ENCODE peak calls at places on chromosomes 3 and 15, in four cellular contexts. F is K562, Z is GM12878, T is HepG2. H is an unnamed sample.

GRCh38 chr15:26235148-26235769 is 372.1 kb upstream of the ATP10A start:
- DNase-seq in F (no peak), Z (no peak), T (no peak), H (peak; percentile 71)

GRCh38 chr15:42131826-42132806 is 24.3 kb downstream of the PLA2G4F start:
- DNase-seq in F (no peak), Z (no peak), T (no peak), H (no peak)

GRCh38 chr3:107988464-107989156 is 102.2 kb downstream of the CD47 start:
- DNase-seq in F (no peak), Z (no peak), T (no peak), H (no peak)

GRCh38 chr15:20345401-20345958 is 196.1 kb downstream of the GOLGA6L6 start:
- DNase-seq in F (no peak), Z (no peak), T (no peak), H (no peak)

GRCh38 chr3:27667751-27668150 is 54.4 kb downstream of the EOMES start:
- DNase-seq in F (no peak), Z (no peak), T (peak; percentile 36), H (peak; percentile 13)

GRCh38 chr3:32334675-32335074 is 57.0 kb upstream of the CMTM7 start:
- DNase-seq in F (peak; percentile 18), Z (no peak), T (no peak), H (peak; percentile 70)

GRCh38 chr3:157832588-157832987 is 273.6 kb downstream of the SHOX2 start:
- DNase-seq in F (no peak), Z (no peak), T (no peak), H (no peak)

GRCh38 chr3:183283886-183284285 is 30.8 kb downstream of the B3GNT5 start:
- DNase-seq in F (no peak), Z (no peak), T (no peak), H (no peak)

GRCh38 chr15:75646944-75647364 is 758 bp upstream of the SNX33 start:
- DNase-seq in F (peak; percentile 38), Z (no peak), T (no peak), H (peak; percentile 61)

GRCh38 chr15:23857028-23857641 is 170.0 kb upstream of the NDN start:
- DNase-seq in F (peak; percentile 52), Z (no peak), T (peak; percentile 53), H (peak; percentile 71)

GRCh38 chr3:52851348-52851747 is 16.5 kb upstream of the MUSTN1 start:
- DNase-seq in F (peak; percentile 52), Z (no peak), T (peak; percentile 58), H (peak; percentile 53)

GRCh38 chr3:179558742-179559364 is 3.9 kb upstream of the ACTL6A start:
- DNase-seq in F (peak; percentile 78), Z (peak; percentile 12), T (peak; percentile 48), H (peak; percentile 72)

GRCh38 chr15:71586463-71586862 is 223.9 kb upstream of the NR2E3 start:
- DNase-seq in F (no peak), Z (no peak), T (no peak), H (no peak)

GRCh38 chr15:63372753-63373152 is 8.9 kb downstream of the CA12 start:
- DNase-seq in F (no peak), Z (no peak), T (no peak), H (no peak)

GRCh38 chr3:52144034-52144795 is 10.0 kb downstream of the POC1A start:
- DNase-seq in F (peak; percentile 80), Z (no peak), T (peak; percentile 58), H (peak; percentile 54)

GRCh38 chr3:11847607-11848006 is 922 bp upstream of the TAMM41 start:
- DNase-seq in F (peak; percentile 15), Z (no peak), T (peak; percentile 8), H (no peak)

GRCh38 chr3:46880884-46881818 is 3.6 kb downstream of the PTH1R start:
- DNase-seq in F (no peak), Z (no peak), T (no peak), H (no peak)

GRCh38 chr3:15430624-15431023 is 3.2 kb downstream of the EAF1 start:
- DNase-seq in F (no peak), Z (no peak), T (no peak), H (no peak)

GRCh38 chr3:31135546-31135945 is 241.1 kb upstream of the GADL1 start:
- DNase-seq in F (no peak), Z (no peak), T (no peak), H (no peak)

GRCh38 chr3:180215866-180216265 is 179.1 kb upstream of the PEX5L start:
- DNase-seq in F (no peak), Z (no peak), T (no peak), H (no peak)

GRCh38 chr15:39852237-39852636 is 67.8 kb downstream of the GPR176 start:
- DNase-seq in F (no peak), Z (no peak), T (no peak), H (no peak)

GRCh38 chr3:44509985-44510360 is 32.5 kb upstream of the ZNF445 start:
- DNase-seq in F (peak; percentile 38), Z (no peak), T (no peak), H (no peak)

GRCh38 chr3:42042747-42043115 is 48.4 kb upstream of the TRAK1 start:
- DNase-seq in F (no peak), Z (no peak), T (no peak), H (no peak)

GRCh38 chr3:187223799-187224198 is 26.5 kb downstream of the RTP1 start:
- DNase-seq in F (no peak), Z (no peak), T (no peak), H (no peak)

GRCh38 chr3:2097641-2098191 is 950 bp upstream of the CNTN4 start:
- DNase-seq in F (no peak), Z (no peak), T (no peak), H (no peak)

GRCh38 chr15:63329567-63330350 is 51.9 kb downstream of the CA12 start:
- DNase-seq in F (no peak), Z (no peak), T (no peak), H (no peak)

GRCh38 chr3:37148208-37148607 is 26.2 kb downstream of the LRRFIP2 start:
- DNase-seq in F (no peak), Z (no peak), T (no peak), H (no peak)

GRCh38 chr15:78224024-78224413 is 10.3 kb downstream of the ACSBG1 start:
- DNase-seq in F (no peak), Z (no peak), T (no peak), H (no peak)

GRCh38 chr3:24508423-24508839 is 13.8 kb upstream of the THRB start:
- DNase-seq in F (no peak), Z (no peak), T (no peak), H (no peak)

GRCh38 chr3:46584598-46585467 is 18.7 kb upstream of the LRRC2 start:
- DNase-seq in F (no peak), Z (no peak), T (no peak), H (no peak)

GRCh38 chr3:157154563-157155333 is 5.2 kb downstream of the CCNL1 start:
- DNase-seq in F (no peak), Z (no peak), T (no peak), H (no peak)

GRCh38 chr3:115062009-115062408 is 85.1 kb downstream of the ZBTB20 start:
- DNase-seq in F (no peak), Z (no peak), T (no peak), H (no peak)

GRCh38 chr15:43274136-43274535 is 7.4 kb upstream of the TGM5 start:
- DNase-seq in F (no peak), Z (no peak), T (no peak), H (no peak)

GRCh38 chr3:159600291-159600690 is 388.3 kb upstream of the IL12A start:
- DNase-seq in F (no peak), Z (no peak), T (no peak), H (no peak)

GRCh38 chr3:53182759-53183355 is 21.8 kb downstream of the PRKCD start:
- DNase-seq in F (no peak), Z (no peak), T (no peak), H (no peak)

GRCh38 chr3:192920406-192920805 is 2.8 kb upstream of the MB21D2 start:
- DNase-seq in F (no peak), Z (no peak), T (no peak), H (no peak)

GRCh38 chr3:81554348-81554747 is 207.1 kb downstream of the GBE1 start:
- DNase-seq in F (no peak), Z (no peak), T (peak; percentile 43), H (no peak)

GRCh38 chr15:96296264-96296663 is 34.2 kb upstream of the NR2F2 start:
- DNase-seq in F (peak; percentile 31), Z (no peak), T (no peak), H (no peak)
- TF ChIP-seq CHD2 in F (no peak), Z (no peak), T (no peak), H (no peak)

GRCh38 chr3:36060950-36061349 is 319.4 kb upstream of the STAC start:
- DNase-seq in F (no peak), Z (no peak), T (no peak), H (no peak)
- TF ChIP-seq EZH2 in F (no peak), Z (no peak), T (no peak), H (no peak)

GRCh38 chr15:82044373-82045178 is 1.2 kb downstream of the MEX3B start:
- DNase-seq in F (no peak), Z (no peak), T (no peak), H (peak; percentile 79)

GRCh38 chr15:82045892-82046667 is at the start of gene MEX3B:
- DNase-seq in F (peak; percentile 98), Z (peak; percentile 66), T (peak; percentile 83), H (peak; percentile 91)

GRCh38 chr15:82043726-82044372 is 2.0 kb downstream of the MEX3B start:
- DNase-seq in F (no peak), Z (no peak), T (no peak), H (no peak)

GRCh38 chr15:82046668-82047492 is 1.1 kb upstream of the MEX3B start:
- DNase-seq in F (peak; percentile 94), Z (no peak), T (peak; percentile 73), H (peak; percentile 98)

DNA sequence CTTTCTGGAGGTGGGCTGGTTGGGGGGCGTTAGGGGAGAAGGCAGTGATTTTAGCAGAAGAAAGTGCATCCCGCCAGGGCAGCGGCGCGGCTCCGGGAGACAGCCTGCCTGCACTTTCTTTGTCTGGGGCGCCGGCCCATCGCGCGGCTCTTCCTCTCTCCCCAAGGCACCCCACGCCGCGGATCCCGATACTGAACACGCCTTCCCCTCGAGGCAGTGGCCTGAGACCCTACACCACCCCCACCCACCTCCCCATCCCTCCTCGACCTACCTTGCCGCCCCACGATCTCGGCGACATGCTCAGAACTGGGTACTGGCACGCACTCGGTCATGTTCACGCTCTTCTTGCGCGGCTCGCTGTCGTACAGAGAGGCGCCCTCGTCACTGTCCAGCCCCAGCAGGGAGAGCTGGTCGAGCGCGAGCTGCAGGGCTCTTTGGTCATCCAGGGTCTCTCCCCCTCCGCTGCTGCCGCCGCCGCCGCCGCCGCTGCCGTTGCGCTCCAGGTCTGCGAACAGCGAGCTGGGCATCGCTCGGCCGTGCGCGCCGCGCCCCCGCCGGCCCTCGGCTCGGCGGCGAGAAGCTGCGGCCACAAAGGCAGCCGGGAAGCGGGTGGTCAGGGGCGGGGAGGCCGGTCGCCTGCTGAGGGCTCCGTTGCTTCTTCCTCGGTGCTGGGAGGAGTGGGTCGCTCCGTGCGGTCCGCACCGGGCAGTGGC is 483 bp downstream of the MEX3B start:
- DNase-seq in F (peak; percentile 58), Z (no peak), T (no peak), H (no peak)
- TF ChIP-seq CHD2 in F (no peak), Z (no peak), T (no peak), H (no peak)

GRCh38 chr15:45376967-45377629 is 1.2 kb downstream of the GATM start:
- DNase-seq in F (no peak), Z (no peak), T (no peak), H (no peak)

GRCh38 chr15:45378913-45379262 is 544 bp upstream of the GATM start:
- DNase-seq in F (no peak), Z (no peak), T (no peak), H (no peak)

GRCh38 chr15:45377630-45378148 is 655 bp downstream of the GATM start:
- DNase-seq in F (no peak), Z (no peak), T (no peak), H (peak; percentile 55)

GRCh38 chr15:45376300-45376928 is 1.9 kb downstream of the GATM start:
- DNase-seq in F (no peak), Z (no peak), T (no peak), H (no peak)

GRCh38 chr15:45378149-45378912 is at the start of gene GATM:
- DNase-seq in F (no peak), Z (peak; percentile 66), T (no peak), H (peak; percentile 77)
- TF ChIP-seq EZH2 in F (no peak), Z (no peak), T (no peak), H (no peak)

H was measured in H1.